ENCODE peak calls at places on chromosomes 16 and 17, in nine cellular contexts. L is left lung, A is left ventricle myocardium inferior, B is A549, I is mesenchymal stem cell, O is tibial nerve, K is breast epithelium, J is tibial artery, E is Peyer's patch. Y is an unnamed sample.

GRCh38 chr16:31003744-31004143 is 6.7 kb downstream of the STX1B start:
- DNase-seq in L (no peak), A (no peak), B (no peak), I (no peak), O (no peak), K (no peak), J (no peak), E (no peak), Y (no peak)

GRCh38 chr17:43418441-43419374 is 19.9 kb downstream of the ARL4D start:
- DNase-seq in L (no peak), A (peak), B (peak), I (peak), O (no peak), K (peak), J (peak), E (no peak), Y (peak)

GRCh38 chr17:1484586-1485310 is 7.7 kb downstream of the MYO1C start:
- DNase-seq in L (peak), A (peak), B (peak), I (peak), O (no peak), K (no peak), J (peak), E (peak), Y (peak)

GRCh38 chr17:81388612-81389367 is 6.5 kb upstream of the BAHCC1 start:
- DNase-seq in L (no peak), A (no peak), B (no peak), I (peak), O (no peak), K (no peak), J (no peak), E (no peak), Y (no peak)

GRCh38 chr16:84096447-84097005 is 20.2 kb downstream of the MBTPS1 start:
- DNase-seq in L (no peak), A (no peak), B (no peak), I (no peak), O (no peak), K (no peak), J (no peak), E (no peak), Y (no peak)

GRCh38 chr17:61411944-61412859 is 12.6 kb downstream of the TBX2 start:
- DNase-seq in L (peak), A (peak), B (peak), I (peak), O (peak), K (peak), J (peak), E (peak), Y (peak)

GRCh38 chr16:31167315-31167714 is 12.6 kb upstream of the FUS start:
- DNase-seq in L (no peak), A (no peak), B (no peak), I (no peak), O (no peak), K (no peak), J (no peak), E (no peak), Y (no peak)

GRCh38 chr16:84247844-84248243 is 8.0 kb upstream of the KCNG4 start:
- DNase-seq in L (no peak), A (no peak), B (no peak), I (no peak), O (no peak), K (no peak), J (no peak), E (no peak), Y (no peak)

GRCh38 chr17:37564252-37564651 is 45.0 kb downstream of the SYNRG start:
- DNase-seq in L (no peak), A (no peak), B (no peak), I (peak), O (no peak), K (no peak), J (no peak), E (no peak), Y (no peak)

GRCh38 chr16:57977418-57978069 is 6.6 kb upstream of the CNGB1 start:
- DNase-seq in L (peak), A (no peak), B (no peak), I (no peak), O (no peak), K (no peak), J (no peak), E (no peak), Y (no peak)

GRCh38 chr17:45702666-45703266 is 81.4 kb upstream of the CRHR1 start:
- DNase-seq in L (no peak), A (no peak), B (no peak), I (peak), O (no peak), K (no peak), J (no peak), E (no peak), Y (no peak)

GRCh38 chr16:19613834-19614233 is 58.3 kb downstream of the VPS35L start:
- DNase-seq in L (no peak), A (no peak), B (no peak), I (no peak), O (no peak), K (no peak), J (no peak), E (no peak), Y (no peak)

GRCh38 chr16:14492614-14493013 is 137.4 kb downstream of the PARN start:
- DNase-seq in L (no peak), A (no peak), B (no peak), I (no peak), O (no peak), K (no peak), J (no peak), E (no peak), Y (no peak)

GRCh38 chr16:87846705-87847466 is 22.4 kb downstream of the SLC7A5 start:
- DNase-seq in L (no peak), A (no peak), B (no peak), I (no peak), O (no peak), K (no peak), J (no peak), E (no peak), Y (no peak)

GRCh38 chr17:18166894-18167293 is 16.7 kb upstream of the ALKBH5 start:
- DNase-seq in L (no peak), A (no peak), B (no peak), I (no peak), O (no peak), K (no peak), J (no peak), E (no peak), Y (no peak)

GRCh38 chr17:17387461-17388362 is 84.5 kb downstream of the NT5M start:
- DNase-seq in L (no peak), A (no peak), B (peak), I (peak), O (no peak), K (no peak), J (no peak), E (no peak), Y (no peak)

GRCh38 chr17:82709024-82709675 is 7.4 kb upstream of the FN3KRP start:
- DNase-seq in L (no peak), A (no peak), B (peak), I (no peak), O (no peak), K (no peak), J (no peak), E (no peak), Y (no peak)

DNA sequence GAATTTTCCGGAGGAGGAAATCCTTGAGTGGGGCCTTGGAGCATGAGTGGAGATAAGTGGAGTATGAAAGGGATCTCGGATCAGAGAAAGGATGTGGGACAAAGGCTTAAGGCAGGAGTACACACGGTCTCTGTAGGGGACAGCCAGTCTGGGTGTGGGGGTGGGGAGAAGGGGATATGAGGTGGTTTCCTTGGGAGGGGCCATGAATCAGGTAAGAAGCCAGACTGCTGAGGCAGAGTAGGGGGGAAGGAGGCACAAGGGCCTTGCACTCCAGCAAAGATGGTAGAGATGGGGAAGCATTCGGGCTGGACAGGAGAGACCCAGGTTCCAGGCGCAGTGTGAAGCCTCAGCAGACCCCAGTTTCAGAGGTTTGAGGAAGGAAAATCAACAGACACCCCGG is 1.6 kb downstream of the HSD11B2 start:
- DNase-seq in L (no peak), A (no peak), B (no peak), I (no peak), O (no peak), K (no peak), J (no peak), E (no peak), Y (no peak)
- H3K27ac ChIP-seq in L (no peak), A (peak), B (no peak), I (no peak), O (peak), K (peak), J (no peak), E (peak), Y (no peak)

DNA sequence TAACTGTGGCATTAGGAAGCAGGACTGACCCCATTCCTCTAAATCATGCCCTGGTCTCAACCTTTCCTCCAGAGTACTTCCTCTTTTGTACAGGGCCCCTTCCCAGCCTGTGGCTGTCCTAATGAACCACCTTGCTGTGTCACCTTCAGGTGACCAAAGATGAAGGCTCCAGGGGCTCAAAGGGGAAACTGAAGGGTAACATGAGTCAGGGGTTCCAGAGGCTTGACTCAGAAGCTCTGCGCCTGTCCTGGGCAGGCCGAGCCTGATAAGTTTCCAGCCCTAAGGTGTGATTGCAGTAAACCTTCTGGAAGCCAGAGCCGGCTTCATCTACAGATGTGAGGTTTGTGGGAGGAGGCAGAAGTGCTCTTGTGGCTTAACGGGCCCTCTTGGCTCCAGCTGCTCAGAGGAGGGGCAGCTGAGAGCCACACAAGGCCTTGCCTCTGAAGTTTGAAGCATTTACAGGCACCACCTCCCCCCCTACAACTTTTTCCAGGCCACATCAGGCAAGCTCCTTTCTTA is 149.8 kb downstream of the CLEC16A start:
- DNase-seq in L (no peak), A (no peak), B (no peak), I (peak), O (no peak), K (no peak), J (no peak), E (peak), Y (no peak)
- H3K27ac ChIP-seq in L (peak), A (no peak), B (no peak), I (no peak), O (peak), K (no peak), J (no peak), E (peak), Y (peak)

DNA sequence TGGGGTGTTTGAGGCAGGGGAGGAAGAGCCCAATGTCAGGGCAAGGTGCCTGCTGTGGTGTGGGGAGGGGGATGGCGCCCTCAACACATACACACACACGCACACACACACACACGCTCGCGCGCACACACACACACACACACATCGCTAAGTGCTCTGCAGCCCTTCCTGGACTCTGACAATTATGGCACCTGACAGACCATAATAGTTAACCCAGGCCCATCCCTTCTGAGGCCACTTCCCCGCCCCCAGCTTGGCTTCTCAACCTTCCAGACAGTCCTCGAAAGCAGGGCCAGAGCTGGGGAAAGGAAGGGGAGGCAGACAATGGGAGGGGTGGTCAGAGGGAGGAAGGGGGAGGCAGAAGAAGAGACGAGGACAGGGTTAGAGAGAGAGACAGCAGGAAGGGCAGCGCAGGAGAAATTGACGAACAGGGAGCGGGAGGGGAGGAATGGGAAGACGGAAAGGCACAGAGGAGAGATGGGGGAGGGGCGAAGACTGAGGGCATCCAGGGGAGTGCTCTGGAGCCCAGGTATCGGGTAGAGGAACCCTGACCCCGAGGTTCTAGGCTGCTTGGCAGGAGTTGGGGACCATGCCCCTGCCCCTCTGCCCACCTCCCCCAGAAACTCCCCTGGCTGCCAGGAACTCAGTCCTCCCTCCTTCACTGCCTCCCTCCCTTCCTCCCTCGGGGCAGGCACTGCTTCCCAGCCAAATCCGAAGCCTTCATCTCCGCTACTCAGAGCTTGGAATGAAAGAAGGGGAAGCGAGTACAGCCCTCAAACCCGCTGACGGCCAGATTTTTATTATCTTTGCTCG is 4.0 kb downstream of the SRCIN1 start:
- DNase-seq in L (no peak), A (no peak), B (peak), I (no peak), O (no peak), K (no peak), J (no peak), E (no peak), Y (no peak)
- H3K27ac ChIP-seq in L (no peak), A (no peak), B (no peak), I (no peak), O (no peak), K (peak), J (no peak), E (peak), Y (no peak)

GRCh38 chr16:68645494-68646388 is 631 bp downstream of the CDH3 start:
- DNase-seq in L (peak), A (no peak), B (no peak), I (no peak), O (no peak), K (peak), J (no peak), E (no peak), Y (no peak)

GRCh38 chr16:68643847-68644246 is 1.3 kb upstream of the CDH3 start:
- DNase-seq in L (no peak), A (no peak), B (no peak), I (no peak), O (no peak), K (no peak), J (no peak), E (no peak), Y (no peak)

GRCh38 chr16:68643227-68643626 is 1.9 kb upstream of the CDH3 start:
- DNase-seq in L (no peak), A (no peak), B (no peak), I (no peak), O (no peak), K (no peak), J (no peak), E (no peak), Y (no peak)

GRCh38 chr16:68644715-68645493 is at the start of gene CDH3:
- DNase-seq in L (peak), A (no peak), B (no peak), I (peak), O (no peak), K (peak), J (no peak), E (no peak), Y (no peak)

DNA sequence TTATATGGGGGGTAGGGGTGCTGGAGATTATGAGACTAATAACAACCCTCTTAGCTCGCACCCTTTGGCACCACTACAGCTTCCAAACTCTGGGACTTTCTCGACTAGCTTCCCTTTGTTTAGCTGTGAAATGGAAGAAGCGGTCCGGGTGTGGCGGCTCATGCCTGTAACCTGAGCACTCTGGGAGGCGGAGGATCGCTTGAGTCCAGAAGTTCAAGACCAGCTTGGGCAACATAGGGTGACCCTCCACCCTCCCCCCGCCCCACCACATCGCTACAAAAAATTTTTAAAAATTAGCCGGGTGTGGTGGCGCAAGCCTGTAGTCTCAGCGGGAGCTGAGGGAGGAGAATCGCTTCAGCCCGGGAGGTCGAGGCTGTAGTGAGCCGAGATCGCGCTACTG is 807 bp upstream of the CDH3 start:
- DNase-seq in L (no peak), A (no peak), B (no peak), I (no peak), O (no peak), K (no peak), J (no peak), E (no peak), Y (no peak)
- H3K27ac ChIP-seq in L (no peak), A (no peak), B (no peak), I (no peak), O (no peak), K (peak), J (no peak), E (no peak), Y (no peak)

GRCh38 chr16:3472878-3473595 is 22.3 kb downstream of the C16orf90 start:
- DNase-seq in L (no peak), A (no peak), B (no peak), I (peak), O (no peak), K (no peak), J (no peak), E (no peak), Y (no peak)

GRCh38 chr16:3479654-3480216 is 15.6 kb downstream of the C16orf90 start:
- DNase-seq in L (no peak), A (no peak), B (no peak), I (no peak), O (no peak), K (no peak), J (no peak), E (no peak), Y (no peak)

GRCh38 chr16:3474136-3474779 is 21.0 kb downstream of the C16orf90 start:
- DNase-seq in L (no peak), A (no peak), B (no peak), I (no peak), O (no peak), K (no peak), J (no peak), E (no peak), Y (no peak)

GRCh38 chr16:3478242-3478925 is 16.9 kb downstream of the C16orf90 start:
- DNase-seq in L (no peak), A (no peak), B (no peak), I (no peak), O (no peak), K (no peak), J (no peak), E (no peak), Y (no peak)

GRCh38 chr16:3475604-3476375 is 19.5 kb downstream of the C16orf90 start:
- DNase-seq in L (no peak), A (no peak), B (no peak), I (no peak), O (no peak), K (no peak), J (no peak), E (no peak), Y (no peak)
- H3K27ac ChIP-seq in L (no peak), A (peak), B (no peak), I (no peak), O (no peak), K (no peak), J (no peak), E (peak), Y (no peak)

GRCh38 chr17:50477976-50478375 is 684 bp upstream of the RSAD1 start:
- DNase-seq in L (peak), A (no peak), B (no peak), I (peak), O (no peak), K (no peak), J (no peak), E (no peak), Y (no peak)
- H3K27ac ChIP-seq in L (peak), A (peak), B (peak), I (peak), O (peak), K (peak), J (peak), E (peak), Y (peak)

GRCh38 chr17:3960764-3961163 is 3.5 kb downstream of the ATP2A3 start:
- DNase-seq in L (no peak), A (no peak), B (no peak), I (no peak), O (no peak), K (peak), J (no peak), E (no peak), Y (no peak)
- H3K27ac ChIP-seq in L (no peak), A (peak), B (no peak), I (no peak), O (peak), K (peak), J (no peak), E (peak), Y (no peak)

Y was measured in ascending aorta.